ENCODE peak calls at places on chromosomes 6 and 20, in eight cellular contexts. S is upper lobe of left lung, B is HepG2, U is H1, M is breast epithelium, X is endothelial cell of umbilical vein, K is K562, Q is prostate gland. H is an unnamed sample.

GRCh38 chr6:88422831-88423230 is 256.7 kb upstream of the CNR1 start:
- DNase-seq in S (no peak), B (no peak), U (no peak), M (no peak), X (no peak), K (no peak), Q (no peak), H (no peak)

GRCh38 chr6:151322570-151322969 is 68.8 kb downstream of the ZBTB2 start:
- DNase-seq in S (peak; percentile 43), B (peak; percentile 45), U (no peak), M (no peak), X (no peak), K (no peak), Q (no peak), H (no peak)

GRCh38 chr6:148530394-148530923 is 187.8 kb downstream of the SASH1 start:
- DNase-seq in S (no peak), B (no peak), U (no peak), M (no peak), X (peak; percentile 87), K (peak; percentile 61), Q (no peak), H (no peak)

GRCh38 chr6:22906091-22906549 is 336.8 kb downstream of the HDGFL1 start:
- DNase-seq in S (no peak), B (no peak), U (no peak), M (no peak), X (peak; percentile 56), K (no peak), Q (no peak), H (no peak)

GRCh38 chr6:132961610-132962009 is 147.2 kb downstream of the RPS12 start:
- DNase-seq in S (no peak), B (peak; percentile 10), U (no peak), M (no peak), X (no peak), K (peak; percentile 11), Q (no peak), H (no peak)

GRCh38 chr6:149834513-149835481 is 29.4 kb downstream of the LRP11 start:
- DNase-seq in S (no peak), B (peak; percentile 64), U (no peak), M (peak; percentile 46), X (peak; percentile 80), K (peak; percentile 65), Q (peak; percentile 49), H (peak; percentile 67)

GRCh38 chr6:2230659-2231277 is 14.6 kb downstream of the GMDS start:
- DNase-seq in S (no peak), B (no peak), U (no peak), M (no peak), X (no peak), K (no peak), Q (no peak), H (no peak)

GRCh38 chr20:53878262-53879047 is 191.9 kb downstream of the BCAS1 start:
- DNase-seq in S (no peak), B (no peak), U (no peak), M (no peak), X (peak; percentile 73), K (no peak), Q (no peak), H (no peak)

GRCh38 chr6:68718379-68719073 is 83.4 kb downstream of the ADGRB3 start:
- DNase-seq in S (no peak), B (no peak), U (no peak), M (no peak), X (no peak), K (no peak), Q (no peak), H (no peak)

GRCh38 chr20:25859649-25860530 is 163.2 kb upstream of the ZNF337 start:
- DNase-seq in S (peak; percentile 96), B (peak; percentile 65), U (no peak), M (no peak), X (peak; percentile 61), K (peak; percentile 25), Q (peak; percentile 53), H (peak; percentile 59)

GRCh38 chr6:116982401-116982800 is 105.4 kb downstream of the RFX6 start:
- DNase-seq in S (no peak), B (no peak), U (no peak), M (no peak), X (no peak), K (no peak), Q (no peak), H (no peak)

GRCh38 chr6:7073810-7074525 is 33.8 kb upstream of the RREB1 start:
- DNase-seq in S (no peak), B (no peak), U (no peak), M (no peak), X (no peak), K (no peak), Q (no peak), H (peak; percentile 66)

GRCh38 chr6:7077856-7078255 is 29.9 kb upstream of the RREB1 start:
- DNase-seq in S (no peak), B (no peak), U (no peak), M (no peak), X (no peak), K (no peak), Q (no peak), H (no peak)

GRCh38 chr6:7075341-7075740 is 32.4 kb upstream of the RREB1 start:
- DNase-seq in S (no peak), B (no peak), U (no peak), M (no peak), X (no peak), K (no peak), Q (no peak), H (no peak)

GRCh38 chr6:7073082-7073783 is 34.5 kb upstream of the RREB1 start:
- DNase-seq in S (no peak), B (no peak), U (no peak), M (no peak), X (no peak), K (no peak), Q (no peak), H (no peak)

DNA sequence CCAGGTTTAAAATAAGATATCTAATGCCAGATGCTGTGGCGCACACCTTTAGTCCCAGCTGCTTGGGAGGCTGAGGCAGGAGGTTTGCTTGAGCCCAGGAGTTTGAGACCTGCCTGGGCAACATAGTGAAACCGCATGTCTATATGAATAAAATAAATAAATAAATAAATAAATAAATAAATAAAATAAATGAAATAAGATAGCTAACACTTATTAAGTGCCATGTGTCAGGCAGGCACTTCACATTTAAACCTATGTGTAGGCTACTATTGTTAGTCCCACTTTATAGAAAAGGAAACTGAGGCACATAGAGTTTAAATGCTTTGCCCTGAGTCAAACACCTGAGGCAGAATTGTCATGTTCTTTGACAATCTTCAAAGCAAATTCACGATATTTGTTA is 32.9 kb upstream of the RREB1 start:
- DNase-seq in S (no peak), B (no peak), U (no peak), M (no peak), X (no peak), K (no peak), Q (no peak), H (no peak)
- H3K27ac ChIP-seq in S (no peak overlapping the region), B (no peak overlapping the region), U (no peak overlapping the region), M (no peak overlapping the region), X (no peak overlapping the region), K (no peak overlapping the region), Q (no peak overlapping the region), H (no peak overlapping the region)

DNA sequence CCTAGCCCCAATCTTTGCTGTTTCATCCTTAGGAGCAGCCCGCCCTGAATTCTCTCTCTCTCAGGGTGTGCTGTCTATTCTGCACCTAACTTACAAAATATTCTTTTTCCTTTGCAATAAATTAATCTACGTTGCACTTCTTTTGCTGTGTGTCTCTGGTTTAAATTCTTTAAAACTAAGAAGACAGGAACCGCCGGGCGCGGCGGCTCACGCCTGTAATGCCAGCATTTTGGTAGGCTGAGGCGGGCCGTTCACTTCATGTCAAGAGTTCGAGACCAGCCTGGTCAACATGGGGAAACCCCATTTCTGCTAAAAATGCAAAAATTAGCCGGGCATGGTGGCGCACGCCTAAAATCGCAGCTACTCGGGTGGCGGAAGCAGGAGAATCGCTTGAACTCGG is 148.5 kb upstream of the PRSS16 start:
- DNase-seq in S (peak; percentile 79), B (no peak), U (no peak), M (no peak), X (no peak), K (no peak), Q (no peak), H (no peak)
- TF ChIP-seq POLR2AphosphoS5 in S (no peak), B (no peak), U (no peak), M (no peak), X (no peak), K (no peak), Q (no peak), H (no peak)

DNA sequence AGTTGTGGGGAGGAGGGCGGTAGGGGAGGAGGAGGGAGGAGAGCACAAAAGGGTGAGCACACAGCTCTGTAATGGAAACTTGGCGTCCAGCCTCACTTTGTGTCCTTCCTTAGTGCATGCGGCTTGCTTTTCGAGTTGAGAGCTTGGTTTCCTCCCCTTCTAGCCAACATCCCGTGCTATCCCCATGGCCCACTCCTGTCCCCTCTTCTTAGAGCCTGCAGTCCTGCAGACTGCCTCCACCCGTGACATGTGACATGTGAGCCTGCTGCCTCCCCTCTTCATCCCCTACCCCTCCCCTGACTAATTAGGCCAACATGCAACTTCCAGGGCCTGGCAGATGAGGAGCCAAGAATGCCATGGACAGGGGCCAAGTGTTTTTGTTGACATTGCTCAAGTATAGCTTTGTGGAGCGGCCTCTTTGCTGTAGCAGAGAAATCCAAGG is 63.2 kb downstream of the SLC24A3 start:
- DNase-seq in S (no peak), B (no peak), U (no peak), M (peak; percentile 68), X (no peak), K (no peak), Q (peak; percentile 34), H (peak; percentile 63)
- TF ChIP-seq POLR2A in S (no peak), B (no peak), U (no peak), M (no peak), X (no peak), K (no peak), Q (no peak), H (no peak)

GRCh38 chr6:39791311-39791710 is 865 bp upstream of the DAAM2 start:
- DNase-seq in S (no peak), B (peak; percentile 22), U (no peak), M (no peak), X (no peak), K (no peak), Q (no peak), H (no peak)
- H3K27ac ChIP-seq in S (no peak overlapping the region), B (no peak overlapping the region), U (no peak overlapping the region), M (no peak overlapping the region), X (no peak overlapping the region), K (no peak overlapping the region), Q (no peak overlapping the region), H (peak overlapping the region; percentile 87)

DNA sequence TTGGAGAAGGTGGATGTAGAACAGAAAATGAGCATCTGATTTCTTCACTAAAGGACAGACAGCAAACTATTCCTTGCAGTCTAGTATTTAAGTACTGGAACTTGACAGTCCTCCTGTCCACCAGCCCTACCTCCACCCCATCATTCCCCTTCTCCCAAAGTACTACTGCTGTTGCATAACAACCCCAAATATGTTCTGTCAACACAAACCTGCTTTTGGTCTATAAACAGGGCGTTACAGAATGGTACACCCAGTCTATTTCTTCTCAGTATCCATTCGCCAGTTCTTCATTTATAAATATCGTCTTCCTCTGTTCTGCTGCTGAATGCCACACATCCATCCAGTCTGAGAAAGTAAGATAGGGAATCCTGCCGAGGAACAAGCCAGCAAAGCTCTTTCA is 27.7 kb upstream of the SLC22A1 start:
- DNase-seq in S (no peak), B (no peak), U (no peak), M (no peak), X (no peak), K (no peak), Q (no peak), H (no peak)
- TF ChIP-seq POLR2AphosphoS5 in S (no peak), B (no peak), U (no peak), M (no peak), X (no peak), K (no peak), Q (no peak), H (no peak)

H was measured in transverse colon.